ENCODE peak calls at places on chromosomes 7 and 10, in seven cellular contexts. Y is upper lobe of right lung, D is psoas muscle, C is small intestine, E is mesenchymal stem cell, K is IMR-90, V is cardiac muscle cell. F is an unnamed sample.

GRCh38 chr7:91047636-91048035 is 216.6 kb upstream of the FZD1 start:
- DNase-seq in Y (no peak), D (no peak), C (no peak), E (peak; percentile 39), K (peak; percentile 20), V (no peak), F (no peak)

GRCh38 chr10:79377557-79378382 is 30.5 kb downstream of the PPIF start:
- DNase-seq in Y (no peak), D (no peak), C (no peak), E (no peak), K (no peak), V (no peak), F (no peak)

GRCh38 chr10:34731885-34732701 is 83.0 kb downstream of the PARD3 start:
- DNase-seq in Y (no peak), D (no peak), C (no peak), E (peak; percentile 56), K (peak; percentile 61), V (no peak), F (no peak)

GRCh38 chr7:69825031-69825681 is 226.9 kb downstream of the AUTS2 start:
- DNase-seq in Y (no peak), D (no peak), C (no peak), E (no peak), K (no peak), V (no peak), F (no peak)

GRCh38 chr10:55426138-55426537 is 625.1 kb upstream of the PCDH15 start:
- DNase-seq in Y (no peak), D (no peak), C (no peak), E (no peak), K (no peak), V (no peak), F (no peak)

GRCh38 chr10:69638642-69639041 is 8.6 kb downstream of the FAM241B start:
- DNase-seq in Y (no peak), D (no peak), C (no peak), E (no peak), K (no peak), V (no peak), F (no peak)

GRCh38 chr7:137715546-137715945 is 131.2 kb downstream of the DGKI start:
- DNase-seq in Y (no peak), D (no peak), C (no peak), E (no peak), K (peak; percentile 36), V (peak; percentile 6), F (no peak)

GRCh38 chr10:71459513-71459912 is 62.8 kb downstream of the CDH23 start:
- DNase-seq in Y (no peak), D (no peak), C (no peak), E (no peak), K (no peak), V (no peak), F (no peak)

GRCh38 chr7:91959023-91959422 is 18.4 kb downstream of the AKAP9 start:
- DNase-seq in Y (no peak), D (no peak), C (no peak), E (no peak), K (no peak), V (no peak), F (no peak)

GRCh38 chr10:73494877-73495225 is 973 bp downstream of the PPP3CB start:
- DNase-seq in Y (no peak), D (no peak), C (no peak), E (no peak), K (no peak), V (no peak), F (no peak)

GRCh38 chr10:8009031-8009430 is 45.5 kb upstream of the GATA3 start:
- DNase-seq in Y (no peak), D (no peak), C (no peak), E (no peak), K (no peak), V (no peak), F (no peak)

GRCh38 chr10:77080361-77081027 is 557.1 kb downstream of the KCNMA1 start:
- DNase-seq in Y (no peak), D (no peak), C (no peak), E (no peak), K (no peak), V (no peak), F (no peak)

GRCh38 chr10:100670828-100671479 is 74.4 kb upstream of the PAX2 start:
- DNase-seq in Y (peak; percentile 72), D (peak; percentile 33), C (peak; percentile 9), E (no peak), K (no peak), V (peak; percentile 46), F (no peak)

GRCh38 chr7:31735991-31736982 is 49.3 kb downstream of the PPP1R17 start:
- DNase-seq in Y (no peak), D (peak; percentile 30), C (peak; percentile 68), E (peak; percentile 67), K (peak; percentile 51), V (peak; percentile 80), F (peak; percentile 40)

GRCh38 chr10:88522715-88523114 is 60.4 kb downstream of the RNLS start:
- DNase-seq in Y (no peak), D (no peak), C (no peak), E (peak; percentile 40), K (peak; percentile 26), V (no peak), F (no peak)

GRCh38 chr10:91980319-91980718 is 56.7 kb downstream of the BTAF1 start:
- DNase-seq in Y (no peak), D (no peak), C (no peak), E (no peak), K (no peak), V (peak; percentile 21), F (no peak)

GRCh38 chr10:122130474-122131110 is 140.5 kb upstream of the BTBD16 start:
- DNase-seq in Y (no peak), D (no peak), C (no peak), E (peak; percentile 69), K (peak; percentile 41), V (no peak), F (no peak)

DNA sequence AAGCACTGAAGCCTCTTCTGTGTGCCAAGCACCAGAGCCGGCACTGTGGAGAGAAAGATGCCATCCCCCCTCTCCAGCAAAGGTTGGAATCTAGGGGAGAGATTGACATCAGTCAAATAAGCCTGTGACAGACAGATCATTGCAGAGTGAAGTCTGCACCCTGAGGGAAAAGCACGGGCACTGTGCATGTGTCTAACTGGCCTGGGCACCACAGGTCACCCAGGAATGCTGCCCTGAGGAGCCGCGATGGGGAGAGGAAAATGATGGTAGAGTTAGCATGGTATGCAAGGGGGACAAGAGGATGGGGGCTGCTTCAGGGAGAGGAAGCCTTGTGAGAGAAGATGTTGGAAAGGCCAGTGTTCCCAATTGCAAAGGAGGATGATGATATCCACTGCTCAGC is 261.0 kb downstream of the GRID1 start:
- DNase-seq in Y (no peak), D (no peak), C (no peak), E (no peak), K (no peak), V (no peak), F (no peak)
- H3K4me1 ChIP-seq in Y (no peaks in the 10 kb centered on the region), D (no peaks in the 10 kb centered on the region), C (no peaks in the 10 kb centered on the region), E (no peaks in the 10 kb centered on the region), K (no peaks in the 10 kb centered on the region), V (no peaks in the 10 kb centered on the region), F (no peaks in the 10 kb centered on the region)

GRCh38 chr7:726854-727103 is 280 bp downstream of the DNAAF5 start:
- DNase-seq in Y (no peak), D (no peak), C (no peak), E (no peak), K (no peak), V (peak; percentile 66), F (no peak)
- H3K4me1 ChIP-seq in Y (peaks cover 12% of the 10 kb centered on the region), D (peaks cover 16% of the 10 kb centered on the region), C (peaks cover 10% of the 10 kb centered on the region), E (peaks cover 27% of the 10 kb centered on the region), K (peaks cover 17% of the 10 kb centered on the region), V (peaks cover 23% of the 10 kb centered on the region), F (peaks cover 9% of the 10 kb centered on the region)

GRCh38 chr7:84336741-84337140 is 142.2 kb upstream of the SEMA3A start:
- DNase-seq in Y (no peak), D (no peak), C (no peak), E (no peak), K (peak; percentile 11), V (no peak), F (no peak)
- H3K4me1 ChIP-seq in Y (no peaks in the 10 kb centered on the region), D (no peaks in the 10 kb centered on the region), C (no peaks in the 10 kb centered on the region), E (no peaks in the 10 kb centered on the region), K (peaks cover 1% of the 10 kb centered on the region), V (peaks cover 17% of the 10 kb centered on the region), F (no peaks in the 10 kb centered on the region)

GRCh38 chr10:60818134-60818770 is 40.0 kb downstream of the CDK1 start:
- DNase-seq in Y (no peak), D (no peak), C (no peak), E (peak; percentile 92), K (peak; percentile 65), V (no peak), F (no peak)

GRCh38 chr10:60817135-60817805 is 39.0 kb downstream of the CDK1 start:
- DNase-seq in Y (no peak), D (no peak), C (no peak), E (peak; percentile 58), K (peak; percentile 19), V (no peak), F (no peak)

GRCh38 chr10:60819271-60819670 is 41.0 kb downstream of the CDK1 start:
- DNase-seq in Y (no peak), D (no peak), C (no peak), E (no peak), K (no peak), V (no peak), F (no peak)

GRCh38 chr10:60821661-60822060 is 43.4 kb downstream of the CDK1 start:
- DNase-seq in Y (no peak), D (no peak), C (no peak), E (peak; percentile 40), K (peak; percentile 35), V (no peak), F (no peak)

DNA sequence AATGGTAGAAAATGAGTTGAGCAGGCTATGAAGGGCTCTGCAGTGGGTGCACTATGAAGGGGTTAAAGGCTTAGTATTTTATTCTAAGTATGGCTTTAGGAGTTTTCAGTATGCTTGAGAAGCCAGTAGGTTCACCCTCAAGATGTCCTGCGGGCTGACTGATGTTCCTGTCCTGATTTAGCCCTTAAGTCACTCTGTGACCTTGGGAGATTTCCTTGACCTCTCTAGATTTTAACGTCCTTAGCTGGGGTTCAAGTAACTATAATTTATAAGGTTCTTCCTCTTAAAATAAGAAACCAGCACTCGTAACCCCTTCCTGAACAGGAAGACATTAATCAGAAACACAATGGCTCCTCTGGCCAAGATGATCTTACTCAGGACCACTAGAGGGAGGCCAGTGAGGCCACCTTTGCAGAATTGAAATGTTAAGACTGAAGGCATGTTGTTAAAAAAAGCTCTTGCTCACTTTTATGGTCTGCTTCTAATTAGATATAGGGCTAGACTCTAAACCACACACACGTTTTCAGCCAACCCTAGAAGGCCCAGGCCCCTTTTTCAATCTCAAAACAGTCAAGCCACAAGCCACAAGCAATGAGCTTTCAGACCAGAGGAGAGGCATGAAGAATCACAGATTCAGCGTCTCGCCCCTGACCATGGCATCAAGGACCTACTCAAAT is 42.0 kb downstream of the CDK1 start:
- DNase-seq in Y (no peak), D (no peak), C (no peak), E (peak; percentile 59), K (peak; percentile 51), V (peak; percentile 15), F (no peak)
- H3K4me1 ChIP-seq in Y (peaks cover 4% of the 10 kb centered on the region), D (peaks cover 47% of the 10 kb centered on the region), C (peaks cover 5% of the 10 kb centered on the region), E (peaks cover 3% of the 10 kb centered on the region), K (peaks cover 16% of the 10 kb centered on the region), V (no peaks in the 10 kb centered on the region), F (no peaks in the 10 kb centered on the region)